ENCODE peak calls at places on chromosomes 6 and 20, in six cellular contexts. M is heart left ventricle, I is GM06990, E is lower leg skin, V is H7, T is AG10803. L is an unnamed sample.

GRCh38 chr6:2921520-2922115 is 18.5 kb upstream of the SERPINB9 start:
- DNase-seq in I (no peak), T (no peak), E (no peak), M (no peak), V (no peak), L (peak; percentile 31)

GRCh38 chr20:32968833-32969241 is 35.4 kb downstream of the SUN5 start:
- DNase-seq in V (peak; percentile 13), M (no peak), E (no peak), T (no peak), I (no peak), L (peak; percentile 49)

GRCh38 chr6:25132934-25133333 is 146.2 kb upstream of the CARMIL1 start:
- DNase-seq in T (no peak), I (no peak), V (no peak), M (no peak), E (no peak), L (no peak)

GRCh38 chr20:37519508-37520416 is 1.3 kb upstream of the NNAT start:
- DNase-seq in V (peak; percentile 78), T (no peak), E (no peak), I (no peak), M (no peak), L (peak; percentile 43)

GRCh38 chr6:112307707-112308106 is 39.4 kb upstream of the RFPL4B start:
- DNase-seq in E (no peak), V (no peak), T (no peak), M (no peak), I (peak; percentile 42), L (no peak)

GRCh38 chr6:137589067-137589848 is 95.1 kb upstream of the OLIG3 start:
- DNase-seq in E (peak; percentile 49), I (peak; percentile 67), T (peak; percentile 16), V (peak; percentile 54), M (no peak), L (no peak)

GRCh38 chr20:51898788-51899187 is 96.5 kb upstream of the SALL4 start:
- DNase-seq in E (no peak), I (no peak), T (no peak), V (no peak), M (no peak), L (no peak)

GRCh38 chr20:11204926-11205768 is 531.3 kb upstream of the JAG1 start:
- DNase-seq in T (peak; percentile 66), V (peak; percentile 16), E (peak; percentile 67), M (peak; percentile 68), I (no peak), L (no peak)

GRCh38 chr6:116579143-116579542 is 7.8 kb downstream of the RWDD1 start:
- DNase-seq in E (no peak), I (no peak), V (no peak), T (no peak), M (no peak), L (no peak)

GRCh38 chr6:14881399-14881798 is 364.5 kb upstream of the JARID2 start:
- DNase-seq in T (peak; percentile 69), M (no peak), E (no peak), V (no peak), I (no peak), L (no peak)

GRCh38 chr20:11549172-11550117 is 368.2 kb upstream of the BTBD3 start:
- DNase-seq in M (no peak), E (no peak), V (no peak), I (no peak), T (no peak), L (no peak)

GRCh38 chr6:18264338-18265098 is at the start of gene DEK:
- DNase-seq in V (peak; percentile 97), M (peak; percentile 90), E (peak; percentile 79), I (peak; percentile 85), T (peak; percentile 81), L (peak; percentile 90)

GRCh38 chr6:113585246-113585645 is 271.9 kb upstream of the MARCKS start:
- DNase-seq in I (no peak), V (no peak), M (no peak), E (no peak), T (no peak), L (no peak)

GRCh38 chr20:47118201-47118600 is 223.6 kb downstream of the EYA2 start:
- DNase-seq in M (peak; percentile 33), E (no peak), I (no peak), V (no peak), T (no peak), L (no peak)

GRCh38 chr20:58242824-58243223 is 14.4 kb upstream of the ANKRD60 start:
- DNase-seq in T (no peak), E (no peak), V (no peak), M (no peak), I (no peak), L (no peak)

GRCh38 chr6:149847943-149848267 is 16.3 kb downstream of the LRP11 start:
- DNase-seq in V (no peak), E (no peak), M (no peak), T (no peak), I (no peak), L (no peak)

GRCh38 chr6:30962716-30963115 is 20.8 kb upstream of the MUC21 start:
- DNase-seq in V (no peak), T (no peak), I (no peak), E (no peak), M (no peak), L (no peak)

GRCh38 chr6:52617087-52617486 is 40.2 kb upstream of the TRAM2 start:
- DNase-seq in V (no peak), E (no peak), T (no peak), M (no peak), I (no peak), L (no peak)

GRCh38 chr6:113596477-113596876 is 260.7 kb upstream of the MARCKS start:
- DNase-seq in T (no peak), E (no peak), I (no peak), V (no peak), M (no peak), L (no peak)

GRCh38 chr20:6976535-6976934 is 209.0 kb downstream of the BMP2 start:
- DNase-seq in T (no peak), I (no peak), V (no peak), E (no peak), M (no peak), L (no peak)

GRCh38 chr6:154891901-154892300 is 103.2 kb upstream of the TIAM2 start:
- DNase-seq in M (no peak), E (no peak), V (no peak), T (no peak), I (no peak), L (no peak)

GRCh38 chr6:80523531-80523970 is 417.1 kb downstream of the BCKDHB start:
- DNase-seq in V (peak; percentile 45), I (no peak), E (no peak), T (no peak), M (no peak), L (no peak)

GRCh38 chr20:62808211-62808865 is 3.7 kb downstream of the OGFR start:
- DNase-seq in T (peak; percentile 46), I (peak; percentile 50), E (no peak), M (peak; percentile 67), V (peak; percentile 97), L (no peak)

GRCh38 chr6:47047479-47048411 is 5.6 kb upstream of the ADGRF1 start:
- DNase-seq in M (peak; percentile 35), T (peak; percentile 79), V (peak; percentile 30), I (peak; percentile 29), E (peak; percentile 48), L (no peak)

GRCh38 chr6:144662812-144663211 is 377.7 kb downstream of the UTRN start:
- DNase-seq in V (no peak), I (no peak), M (no peak), E (no peak), T (peak; percentile 59), L (no peak)

GRCh38 chr6:75169689-75170088 is 36.2 kb downstream of the COL12A1 start:
- DNase-seq in V (no peak), E (no peak), T (no peak), M (no peak), I (no peak), L (no peak)

GRCh38 chr6:75170666-75171065 is 35.2 kb downstream of the COL12A1 start:
- DNase-seq in V (no peak), T (no peak), E (no peak), M (no peak), I (no peak), L (no peak)

GRCh38 chr6:75167851-75168250 is 38.0 kb downstream of the COL12A1 start:
- DNase-seq in E (no peak), V (no peak), M (no peak), I (no peak), T (no peak), L (no peak)

GRCh38 chr6:75171151-75171550 is 34.7 kb downstream of the COL12A1 start:
- DNase-seq in T (no peak), E (no peak), V (no peak), M (no peak), I (no peak), L (no peak)

GRCh38 chr6:75171581-75172360 is 34.1 kb downstream of the COL12A1 start:
- DNase-seq in V (no peak), M (no peak), E (no peak), T (peak; percentile 50), I (no peak), L (no peak)
- H3K4me3 ChIP-seq in V (no peak overlapping the region), M (no peak overlapping the region), E (no peak overlapping the region), T (no peak overlapping the region), I (no peak overlapping the region), L (no peak overlapping the region)

GRCh38 chr6:106134906-106135634 is 48.9 kb downstream of the PRDM1 start:
- DNase-seq in V (no peak), I (no peak), M (no peak), E (no peak), T (peak; percentile 74), L (peak; percentile 29)
- H3K4me3 ChIP-seq in V (no peak overlapping the region), I (no peak overlapping the region), M (no peak overlapping the region), E (no peak overlapping the region), T (peak overlapping the region; percentile 20), L (no peak overlapping the region)

GRCh38 chr6:32944265-32944664 is 3.4 kb upstream of the HLA-DMB start:
- DNase-seq in E (no peak), T (no peak), M (no peak), I (peak; percentile 83), V (no peak), L (no peak)

GRCh38 chr6:32942555-32942954 is 1.7 kb upstream of the HLA-DMB start:
- DNase-seq in E (no peak), T (no peak), I (no peak), V (no peak), M (no peak), L (no peak)

GRCh38 chr6:32943864-32944263 is 3.0 kb upstream of the HLA-DMB start:
- DNase-seq in V (no peak), E (no peak), T (no peak), I (no peak), M (no peak), L (no peak)

GRCh38 chr6:32940656-32941411 is at the start of gene HLA-DMB:
- DNase-seq in M (peak; percentile 67), T (peak; percentile 72), E (peak; percentile 81), I (peak; percentile 85), V (peak; percentile 47), L (no peak)

DNA sequence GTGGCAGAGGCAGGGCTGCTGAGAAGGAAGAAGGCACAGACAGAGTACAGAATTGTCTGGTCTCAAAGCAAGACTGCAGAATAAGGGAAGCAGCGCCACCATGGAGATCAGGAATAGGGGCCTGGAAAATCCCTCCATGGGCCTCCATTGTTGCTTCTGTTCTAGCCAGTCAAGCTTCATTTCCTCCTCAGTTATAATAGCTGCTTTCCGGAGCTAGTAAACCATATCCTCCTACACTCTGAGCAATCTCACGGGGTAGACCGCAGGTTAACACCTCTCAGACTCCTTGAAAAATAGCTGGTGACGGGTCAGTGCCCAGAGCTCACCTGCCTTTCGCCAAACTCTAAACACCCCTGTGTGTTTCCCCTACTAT is 570 bp upstream of the HLA-DMB start:
- DNase-seq in E (no peak), I (peak; percentile 75), M (no peak), T (no peak), V (no peak), L (no peak)
- H3K4me3 ChIP-seq in E (no peak overlapping the region), I (peak overlapping the region; percentile 76), M (no peak overlapping the region), T (no peak overlapping the region), V (no peak overlapping the region), L (no peak overlapping the region)

GRCh38 chr20:46028772-46029371 is at the start of gene SLC12A5:
- DNase-seq in E (no peak), T (no peak), V (no peak), I (no peak), M (no peak), L (no peak)
- H3K4me3 ChIP-seq in E (no peak within 1 kb of the TSS), T (no peak within 1 kb of the TSS), V (no peak within 1 kb of the TSS), I (no peak within 1 kb of the TSS), M (no peak within 1 kb of the TSS), L (no peak within 1 kb of the TSS)